ENCODE peak calls at places on chromosomes 13 and 19, in nine cellular contexts. Y is HuH-7; Q is activated T-cell treated with anti-CD3 and anti-CD28 coated beads, Interleukin-2, amount 50 U/mL, for 72 hours; I is Right ventricle myocardium superior; M is left cardiac atrium; U is stimulated activated CD4-positive, alpha-beta T cell treated with anti-CD3 and anti-CD28 coated beads, Interleukin-2, amount 100 ng/mL, for 48 hours; P is NB4; T is WTC11; K is right lobe of liver. A is an unnamed sample.

GRCh38 chr13:85562282-85562681 is 236.9 kb downstream of the SLITRK6 start:
- DNase-seq in I (no peak), T (no peak), M (no peak), K (no peak), Q (no peak), Y (no peak), P (no peak), U (no peak), A (no peak)

GRCh38 chr13:107202371-107203023 is 634.6 kb upstream of the ARGLU1 start:
- DNase-seq in P (no peak), K (no peak), U (no peak), M (peak), I (no peak), T (no peak), Y (no peak), Q (no peak), A (no peak)

GRCh38 chr13:49995535-49996165 is 1.2 kb upstream of the TRIM13 start:
- DNase-seq in M (no peak), U (no peak), K (no peak), Q (no peak), Y (no peak), I (no peak), P (peak), T (no peak), A (no peak)

GRCh38 chr19:6765738-6766356 is 1.4 kb downstream of the SH2D3A start:
- DNase-seq in U (no peak), I (no peak), Q (no peak), T (peak), K (peak), P (no peak), M (no peak), Y (no peak), A (peak)

GRCh38 chr19:13010038-13010991 is 15.0 kb downstream of the NFIX start:
- DNase-seq in Y (no peak), I (peak), T (peak), M (peak), K (no peak), Q (no peak), P (no peak), U (no peak), A (no peak)

GRCh38 chr13:110493613-110494012 is 67.9 kb downstream of the RAB20 start:
- DNase-seq in T (no peak), Y (no peak), U (no peak), I (no peak), K (peak), P (no peak), M (no peak), Q (no peak), A (no peak)

GRCh38 chr13:21164631-21165030 is 11.7 kb downstream of the SKA3 start:
- DNase-seq in T (no peak), P (no peak), Y (no peak), Q (no peak), M (no peak), U (no peak), K (no peak), I (no peak), A (no peak)

GRCh38 chr13:32323912-32324311 is 8.6 kb downstream of the BRCA2 start:
- DNase-seq in K (no peak), T (no peak), I (no peak), Y (no peak), P (no peak), Q (no peak), M (no peak), U (no peak), A (no peak)

GRCh38 chr13:95604534-95604915 is 40.0 kb downstream of the DZIP1 start:
- DNase-seq in I (no peak), K (no peak), M (no peak), Y (no peak), P (no peak), T (no peak), U (no peak), Q (no peak), A (no peak)

GRCh38 chr19:45087531-45087930 is 5.4 kb upstream of the PPP1R37 start:
- DNase-seq in U (no peak), M (no peak), Y (no peak), I (no peak), K (no peak), P (peak), Q (peak), T (no peak), A (no peak)

GRCh38 chr19:12913871-12914690 is 5.0 kb downstream of the SYCE2 start:
- DNase-seq in M (no peak), U (no peak), I (no peak), T (no peak), Q (peak), Y (no peak), P (peak), K (no peak), A (no peak)

GRCh38 chr19:48481846-48482639 is 12.9 kb downstream of the CYTH2 start:
- DNase-seq in T (no peak), Q (no peak), P (no peak), K (no peak), I (no peak), M (no peak), U (no peak), Y (no peak), A (no peak)

GRCh38 chr19:46659151-46660007 is 1.6 kb downstream of the DACT3 start:
- DNase-seq in Q (no peak), T (peak), M (no peak), Y (no peak), I (no peak), K (peak), U (no peak), P (peak), A (peak)

GRCh38 chr13:51785592-51786424 is 18.2 kb downstream of the DHRS12 start:
- DNase-seq in M (peak), Q (no peak), Y (no peak), P (peak), K (no peak), U (no peak), T (no peak), I (peak), A (no peak)

GRCh38 chr19:58001895-58002369 is 688 bp downstream of the ZNF606 start:
- DNase-seq in T (no peak), K (no peak), I (no peak), M (no peak), Y (peak), U (peak), P (no peak), Q (peak), A (no peak)

GRCh38 chr13:31121327-31122140 is 40.2 kb downstream of the HSPH1 start:
- DNase-seq in K (no peak), Q (no peak), T (no peak), P (no peak), Y (no peak), M (no peak), I (no peak), U (no peak), A (no peak)

GRCh38 chr13:99086149-99086868 is 108.4 kb upstream of the DOCK9 start:
- DNase-seq in I (peak), M (peak), K (peak), T (peak), Q (peak), U (peak), P (peak), Y (peak), A (peak)

GRCh38 chr13:99267927-99268326 is 9.7 kb upstream of the GPR18 start:
- DNase-seq in T (no peak), Q (no peak), K (no peak), Y (no peak), U (no peak), M (no peak), I (no peak), P (no peak), A (no peak)

GRCh38 chr19:2282062-2282861 is at the start of gene PEAK3:
- DNase-seq in K (peak), T (peak), M (peak), U (no peak), P (peak), Q (no peak), I (peak), Y (no peak), A (no peak)

GRCh38 chr19:4908781-4909171 is 525 bp upstream of the UHRF1 start:
- DNase-seq in I (no peak), P (no peak), M (no peak), Q (no peak), Y (no peak), K (no peak), U (no peak), T (no peak), A (no peak)

GRCh38 chr13:83327091-83327490 is 555.2 kb downstream of the SLITRK1 start:
- DNase-seq in K (no peak), P (no peak), Q (no peak), U (no peak), M (no peak), Y (no peak), I (no peak), T (no peak), A (no peak)

GRCh38 chr19:10431254-10431942 is 11.1 kb downstream of the PDE4A start:
- DNase-seq in T (peak), U (no peak), M (no peak), Y (no peak), K (no peak), P (peak), Q (peak), I (peak), A (no peak)

GRCh38 chr19:22882797-22883196 is 50.7 kb downstream of the ZNF723 start:
- DNase-seq in P (peak), K (no peak), T (no peak), Q (no peak), M (no peak), Y (peak), U (no peak), I (no peak), A (peak)

GRCh38 chr19:40433391-40434216 is 7.8 kb upstream of the SERTAD1 start:
- DNase-seq in Q (peak), M (peak), U (peak), Y (peak), I (peak), P (peak), T (peak), K (peak), A (peak)

GRCh38 chr19:38506723-38507550 is 73.4 kb downstream of the RYR1 start:
- DNase-seq in Y (peak), P (peak), I (peak), U (peak), T (peak), Q (peak), K (peak), M (peak), A (peak)

GRCh38 chr19:7871530-7872305 is 2.5 kb downstream of the PRR36 start:
- DNase-seq in Y (peak), M (peak), K (peak), P (peak), T (peak), U (peak), I (peak), Q (peak), A (peak)

A was measured in A549.